ENCODE peak calls at places on chromosomes 12 and 14, in four cellular contexts. H, C, W and I are unnamed samples.

GRCh38 chr12:92068441-92068840 is 77.2 kb downstream of the BTG1 start:
- DNase-seq in H (no peak), C (no peak), W (no peak), I (no peak)

GRCh38 chr14:61184117-61184516 is 97.0 kb downstream of the TMEM30B start:
- DNase-seq in H (peak), C (no peak), W (peak), I (no peak)

GRCh38 chr12:128509170-128509569 is 242.2 kb downstream of the TMEM132C start:
- DNase-seq in H (no peak), C (no peak), W (no peak), I (no peak)

GRCh38 chr12:28568083-28568482 is 377.8 kb downstream of the CCDC91 start:
- DNase-seq in H (peak), C (no peak), W (peak), I (no peak)

GRCh38 chr12:22206111-22206728 is 128.3 kb downstream of the ST8SIA1 start:
- DNase-seq in H (no peak), C (no peak), W (peak), I (no peak)

GRCh38 chr12:108928695-108929094 is 48.8 kb downstream of the DAO start:
- DNase-seq in H (no peak), C (no peak), W (no peak), I (no peak)

GRCh38 chr12:104059963-104060362 is 4.4 kb upstream of the HCFC2 start:
- DNase-seq in H (no peak), C (no peak), W (no peak), I (no peak)

GRCh38 chr14:79161576-79161975 is 991.4 kb downstream of the NRXN3 start:
- DNase-seq in H (peak), C (peak), W (peak), I (no peak)

GRCh38 chr14:63787995-63788946 is 60.4 kb upstream of the SGPP1 start:
- DNase-seq in H (no peak), C (no peak), W (no peak), I (no peak)

GRCh38 chr12:4781212-4781611 is 61.0 kb downstream of the GALNT8 start:
- DNase-seq in H (no peak), C (no peak), W (peak), I (no peak)

GRCh38 chr12:67002711-67003110 is 266.4 kb upstream of the CAND1 start:
- DNase-seq in H (no peak), C (no peak), W (peak), I (no peak)

GRCh38 chr14:95431199-95432145 is 85.0 kb downstream of the SYNE3 start:
- DNase-seq in H (peak), C (peak), W (peak), I (no peak)

GRCh38 chr14:98210045-98210678 is 1061.8 kb downstream of the BCL11B start:
- DNase-seq in H (no peak), C (no peak), W (no peak), I (no peak)

GRCh38 chr14:22332671-22333407 is 256.2 kb downstream of the DAD1 start:
- DNase-seq in H (no peak), C (no peak), W (no peak), I (no peak)

GRCh38 chr14:69288956-69289705 is 29.2 kb downstream of the GALNT16 start:
- DNase-seq in H (no peak), C (no peak), W (no peak), I (no peak)

GRCh38 chr14:80678436-80678835 is 263.1 kb downstream of the CEP128 start:
- DNase-seq in H (peak), C (no peak), W (peak), I (no peak)

GRCh38 chr12:95574799-95575452 is 23.6 kb upstream of the USP44 start:
- DNase-seq in H (peak), C (no peak), W (peak), I (no peak)

GRCh38 chr14:31388687-31389413 is 31.5 kb downstream of the HEATR5A start:
- DNase-seq in H (peak), C (no peak), W (peak), I (peak)

GRCh38 chr12:31440586-31440985 is 114.6 kb upstream of the SINHCAF start:
- DNase-seq in H (no peak), C (no peak), W (no peak), I (no peak)

GRCh38 chr14:76946753-76947077 is 81.8 kb downstream of the IRF2BPL start:
- DNase-seq in H (no peak), C (no peak), W (no peak), I (no peak)

GRCh38 chr14:38226366-38226765 is 18.7 kb downstream of the SSTR1 start:
- DNase-seq in H (no peak), C (no peak), W (no peak), I (no peak)

GRCh38 chr12:6377667-6377994 is 2.3 kb upstream of the SCNN1A start:
- DNase-seq in H (no peak), C (no peak), W (no peak), I (no peak)

GRCh38 chr12:52818376-52818775 is 4.5 kb upstream of the KRT4 start:
- DNase-seq in H (no peak), C (no peak), W (no peak), I (no peak)

GRCh38 chr12:88578274-88578673 is 2.0 kb downstream of the KITLG start:
- DNase-seq in H (no peak), C (no peak), W (peak), I (no peak)

GRCh38 chr12:88575361-88575959 is 4.8 kb downstream of the KITLG start:
- DNase-seq in H (no peak), C (no peak), W (no peak), I (no peak)

GRCh38 chr12:88579572-88579940 is 715 bp downstream of the KITLG start:
- DNase-seq in H (no peak), C (peak), W (no peak), I (peak)

GRCh38 chr12:88578821-88579518 is 1.3 kb downstream of the KITLG start:
- DNase-seq in H (no peak), C (peak), W (peak), I (no peak)

GRCh38 chr12:88577537-88577936 is 2.7 kb downstream of the KITLG start:
- DNase-seq in H (no peak), C (no peak), W (peak), I (no peak)
- TF ChIP-seq CTCF in H (no peak), C (peak), W (peak), I (no peak)

DNA sequence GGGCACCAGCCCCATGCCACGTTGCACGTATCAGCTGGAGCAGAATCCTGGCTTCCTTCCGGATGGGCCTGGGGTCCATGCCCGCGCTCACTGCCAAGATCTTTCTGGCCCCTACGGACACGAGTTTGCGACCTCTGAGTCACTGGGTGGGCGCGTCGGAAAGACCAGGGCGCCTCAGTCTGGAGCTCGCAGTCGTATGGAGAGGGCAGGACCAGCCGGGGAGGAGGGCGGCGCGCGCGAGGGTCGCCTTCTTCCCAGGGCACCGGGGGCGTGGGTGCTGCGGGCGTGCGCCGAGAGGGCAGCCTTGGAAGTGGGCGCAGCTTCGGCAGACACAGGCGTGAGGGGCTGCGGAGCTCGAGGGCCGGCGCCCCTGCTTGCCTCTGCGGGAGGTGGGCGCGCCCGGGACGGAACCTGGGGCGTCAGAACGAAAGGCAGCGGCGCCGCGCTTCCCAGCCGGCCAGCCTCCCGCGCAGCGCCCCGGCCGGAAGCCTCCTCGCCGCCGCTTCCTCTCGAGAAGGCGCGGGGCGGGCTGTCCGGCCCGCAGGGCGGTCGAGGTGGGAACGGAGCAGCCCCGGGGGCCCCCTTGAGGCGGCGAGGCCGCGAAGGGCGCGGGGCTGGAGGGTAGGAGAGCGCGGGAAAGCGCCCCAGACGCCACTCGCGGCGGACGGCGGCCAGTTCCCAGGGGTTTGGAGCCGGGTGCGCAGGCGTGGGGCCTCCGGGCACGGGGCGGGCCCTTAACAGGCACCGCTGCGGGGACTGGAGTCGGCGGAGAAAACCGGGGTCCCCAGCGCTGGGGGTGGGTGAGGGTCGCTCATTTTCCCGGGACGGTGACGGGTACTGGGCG is at the start of gene ARL6IP4:
- DNase-seq in H (peak), C (peak), W (peak), I (peak)
- TF ChIP-seq CTCF in H (no peak), C (no peak), W (no peak), I (peak)

GRCh38 chr12:75334384-75335030 is at the start of gene GLIPR1L1:
- DNase-seq in H (peak), C (peak), W (peak), I (peak)
- TF ChIP-seq CTCF in H (peak), C (peak), W (peak), I (peak)

GRCh38 chr12:9065607-9065856 is 50.2 kb downstream of the A2M start:
- DNase-seq in H (no peak), C (no peak), W (no peak), I (no peak)

GRCh38 chr12:9064815-9065606 is 50.7 kb downstream of the A2M start:
- DNase-seq in H (peak), C (peak), W (peak), I (peak)

GRCh38 chr12:9066755-9067433 is 48.8 kb downstream of the A2M start:
- DNase-seq in H (no peak), C (no peak), W (peak), I (no peak)

GRCh38 chr12:9066183-9066623 is 49.5 kb downstream of the A2M start:
- DNase-seq in H (no peak), C (no peak), W (no peak), I (no peak)

GRCh38 chr12:9064201-9064814 is 51.4 kb downstream of the A2M start:
- DNase-seq in H (peak), C (peak), W (peak), I (peak)
- TF ChIP-seq CTCF in H (peak), C (no peak), W (peak), I (peak)

DNA sequence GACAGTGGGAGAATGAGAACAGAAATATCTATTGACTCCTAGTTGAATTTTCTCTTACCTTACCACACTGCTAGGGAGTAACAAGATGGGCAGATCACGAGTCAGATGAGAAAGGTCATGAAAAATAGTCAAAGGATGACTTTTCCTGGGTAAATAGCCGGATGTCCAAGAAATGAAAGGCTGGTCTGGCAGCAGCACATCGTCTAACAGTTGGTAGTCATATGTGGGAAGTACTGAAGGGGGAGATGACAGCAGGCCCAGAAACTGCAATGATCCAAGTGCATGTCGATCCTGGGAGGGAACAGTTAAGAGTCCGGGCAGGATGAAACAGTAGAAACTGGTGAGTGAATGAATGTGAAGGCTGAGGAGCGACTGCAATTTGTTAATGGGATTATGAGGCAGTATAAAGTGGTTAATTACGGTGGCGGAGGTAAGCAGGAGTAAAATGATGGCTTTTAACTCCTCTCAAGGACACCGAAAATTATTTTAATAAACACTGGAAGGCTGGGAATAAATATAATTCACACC is 1.2 kb upstream of the ERC1 start:
- DNase-seq in H (peak), C (no peak), W (peak), I (no peak)
- TF ChIP-seq CTCF in H (peak), C (no peak), W (no peak), I (no peak)